ENCODE peak calls at places on chromosome 17, in five cellular contexts. F is caudate nucleus; H is stimulated activated CD4-positive, alpha-beta T cell treated with anti-CD3 and anti-CD28 coated beads, TNF-alpha, amount 100 ng/mL, for 48 hours; I is effector memory CD8-positive, alpha-beta T cell; M is NCI-H460. X is an unnamed sample.

GRCh38 chr17:68591583-68591982 is 9.6 kb downstream of the FAM20A start:
- DNase-seq in F (no peak), H (no peak), I (no peak), M (no peak), X (no peak)

GRCh38 chr17:67514998-67515397 is 137.9 kb downstream of the PITPNC1 start:
- DNase-seq in F (no peak), H (no peak), I (no peak), M (no peak), X (no peak)

GRCh38 chr17:46192484-46193245 is 564 bp downstream of the KANSL1 start:
- DNase-seq in F (peak; percentile 79), H (no peak), I (peak; percentile 48), M (peak; percentile 33), X (peak; percentile 75)

GRCh38 chr17:68446626-68447041 is 10.7 kb downstream of the WIPI1 start:
- DNase-seq in F (no peak), H (no peak), I (no peak), M (no peak), X (no peak)

GRCh38 chr17:80959330-80960036 is 32.2 kb upstream of the CHMP6 start:
- DNase-seq in F (no peak), H (no peak), I (no peak), M (no peak), X (peak; percentile 71)

GRCh38 chr17:12973496-12974318 is 44.1 kb downstream of the ELAC2 start:
- DNase-seq in F (no peak), H (no peak), I (no peak), M (no peak), X (peak; percentile 63)

GRCh38 chr17:15999974-16000827 is 577 bp downstream of the TTC19 start:
- DNase-seq in F (no peak), H (peak; percentile 15), I (no peak), M (no peak), X (peak; percentile 49)

GRCh38 chr17:78828470-78829185 is 12.0 kb downstream of the USP36 start:
- DNase-seq in F (no peak), H (no peak), I (no peak), M (peak; percentile 33), X (peak; percentile 54)

GRCh38 chr17:7130626-7131467 is 16.2 kb upstream of the ASGR2 start:
- DNase-seq in F (no peak), H (no peak), I (no peak), M (no peak), X (no peak)

GRCh38 chr17:700504-701094 is 14.0 kb downstream of the VPS53 start:
- DNase-seq in F (no peak), H (no peak), I (peak; percentile 37), M (no peak), X (no peak)

GRCh38 chr17:27354491-27355081 is 60.7 kb downstream of the WSB1 start:
- DNase-seq in F (no peak), H (no peak), I (no peak), M (no peak), X (no peak)

GRCh38 chr17:27554152-27554551 is 76.8 kb upstream of the LGALS9 start:
- DNase-seq in F (no peak), H (no peak), I (no peak), M (no peak), X (peak; percentile 60)

GRCh38 chr17:79810138-79811027 is 13.5 kb upstream of the CBX8 start:
- DNase-seq in F (peak; percentile 17), H (peak; percentile 58), I (peak; percentile 62), M (peak; percentile 74), X (peak; percentile 79)

GRCh38 chr17:70780031-70780430 is 610.7 kb downstream of the KCNJ2 start:
- DNase-seq in F (no peak), H (no peak), I (no peak), M (no peak), X (no peak)

GRCh38 chr17:79808763-79809529 is 12.1 kb upstream of the CBX8 start:
- DNase-seq in F (no peak), H (no peak), I (no peak), M (peak; percentile 56), X (no peak)

GRCh38 chr17:45759761-45760160 is 24.4 kb upstream of the CRHR1 start:
- DNase-seq in F (no peak), H (no peak), I (no peak), M (no peak), X (no peak)

GRCh38 chr17:39634384-39634871 is 2.5 kb upstream of the STARD3 start:
- DNase-seq in F (no peak), H (no peak), I (no peak), M (peak; percentile 47), X (no peak)

GRCh38 chr17:76702941-76703637 is 7.7 kb downstream of the MXRA7 start:
- DNase-seq in F (no peak), H (no peak), I (no peak), M (no peak), X (no peak)

GRCh38 chr17:45424769-45425124 is 7.9 kb downstream of the ARHGAP27 start:
- DNase-seq in F (no peak), H (no peak), I (no peak), M (no peak), X (no peak)

GRCh38 chr17:5631958-5632357 is 47.6 kb upstream of the NLRP1 start:
- DNase-seq in F (no peak), H (no peak), I (no peak), M (no peak), X (no peak)

GRCh38 chr17:45137561-45138305 is 2.2 kb downstream of the ACBD4 start:
- DNase-seq in F (no peak), H (no peak), I (no peak), M (no peak), X (no peak)

GRCh38 chr17:66809408-66809807 is 25.5 kb upstream of the CACNG5 start:
- DNase-seq in F (no peak), H (no peak), I (no peak), M (no peak), X (no peak)

GRCh38 chr17:21680366-21680765 is 12.0 kb upstream of the KCNJ18 start:
- DNase-seq in F (no peak), H (no peak), I (no peak), M (no peak), X (no peak)

GRCh38 chr17:66518108-66518507 is 215.7 kb downstream of the PRKCA start:
- DNase-seq in F (no peak), H (no peak), I (no peak), M (no peak), X (no peak)

X was measured in MG63.